ENCODE peak calls at places on chromosomes 16 and 17, in six cellular contexts. One of them, this sample, is unnamed.
A peak's percentile ranks its signal among the peaks of the same experiment; 100 is the strongest.

GRCh38 chr16:47660540-47660939 is 199.4 kb downstream of the PHKB start:
- DNase-seq in breast epithelium: no peak
- DNase-seq in endothelial cell of umbilical vein: no peak
- DNase-seq in vagina: no peak
- DNase-seq in HL-60: peak; percentile 3
- DNase-seq in K562: no peak
- DNase-seq in this sample: no peak

GRCh38 chr16:90010676-90011075 is 8.6 kb downstream of the DBNDD1 start:
- DNase-seq in breast epithelium: no peak
- DNase-seq in endothelial cell of umbilical vein: no peak
- DNase-seq in vagina: no peak
- DNase-seq in HL-60: no peak
- DNase-seq in K562: no peak
- DNase-seq in this sample: no peak

GRCh38 chr16:8055761-8056160 is 534.5 kb downstream of the TMEM114 start:
- DNase-seq in breast epithelium: no peak
- DNase-seq in endothelial cell of umbilical vein: no peak
- DNase-seq in vagina: no peak
- DNase-seq in HL-60: no peak
- DNase-seq in K562: no peak
- DNase-seq in this sample: no peak

GRCh38 chr17:30363715-30364202 is 15.0 kb upstream of the CPD start:
- DNase-seq in breast epithelium: peak; percentile 69
- DNase-seq in endothelial cell of umbilical vein: no peak
- DNase-seq in vagina: no peak
- DNase-seq in HL-60: peak; percentile 97
- DNase-seq in K562: no peak
- DNase-seq in this sample: no peak

GRCh38 chr16:4272114-4272954 is 489 bp downstream of the TFAP4 start:
- DNase-seq in breast epithelium: peak; percentile 26
- DNase-seq in endothelial cell of umbilical vein: peak; percentile 41
- DNase-seq in vagina: no peak
- DNase-seq in HL-60: peak; percentile 79
- DNase-seq in K562: peak; percentile 59
- DNase-seq in this sample: peak; percentile 43

GRCh38 chr17:29927546-29927945 is 2.5 kb downstream of the SSH2 start:
- DNase-seq in breast epithelium: no peak
- DNase-seq in endothelial cell of umbilical vein: peak; percentile 86
- DNase-seq in vagina: no peak
- DNase-seq in HL-60: no peak
- DNase-seq in K562: no peak
- DNase-seq in this sample: no peak

GRCh38 chr16:27720731-27721547 is 171.0 kb downstream of the KATNIP start:
- DNase-seq in breast epithelium: no peak
- DNase-seq in endothelial cell of umbilical vein: no peak
- DNase-seq in vagina: no peak
- DNase-seq in HL-60: no peak
- DNase-seq in K562: no peak
- DNase-seq in this sample: no peak

GRCh38 chr17:72462814-72463213 is 342.0 kb downstream of the SOX9 start:
- DNase-seq in breast epithelium: no peak
- DNase-seq in endothelial cell of umbilical vein: no peak
- DNase-seq in vagina: no peak
- DNase-seq in HL-60: no peak
- DNase-seq in K562: no peak
- DNase-seq in this sample: no peak

GRCh38 chr16:80618862-80619648 is 78.3 kb downstream of the DYNLRB2 start:
- DNase-seq in breast epithelium: no peak
- DNase-seq in endothelial cell of umbilical vein: no peak
- DNase-seq in vagina: peak; percentile 47
- DNase-seq in HL-60: no peak
- DNase-seq in K562: no peak
- DNase-seq in this sample: no peak

GRCh38 chr16:6605490-6605889 is 727.2 kb upstream of the RBFOX1 start:
- DNase-seq in breast epithelium: no peak
- DNase-seq in endothelial cell of umbilical vein: no peak
- DNase-seq in vagina: no peak
- DNase-seq in HL-60: no peak
- DNase-seq in K562: no peak
- DNase-seq in this sample: peak; percentile 80

GRCh38 chr17:55383771-55384679 is 37.6 kb downstream of the MMD start:
- DNase-seq in breast epithelium: no peak
- DNase-seq in endothelial cell of umbilical vein: no peak
- DNase-seq in vagina: no peak
- DNase-seq in HL-60: no peak
- DNase-seq in K562: no peak
- DNase-seq in this sample: no peak

GRCh38 chr16:75254359-75254837 is 3.0 kb upstream of the BCAR1 start:
- DNase-seq in breast epithelium: peak; percentile 68
- DNase-seq in endothelial cell of umbilical vein: peak; percentile 67
- DNase-seq in vagina: no peak
- DNase-seq in HL-60: no peak
- DNase-seq in K562: no peak
- DNase-seq in this sample: no peak

GRCh38 chr17:46979023-46979870 is at the start of gene RPRML:
- DNase-seq in breast epithelium: no peak
- DNase-seq in endothelial cell of umbilical vein: peak; percentile 44
- DNase-seq in vagina: no peak
- DNase-seq in HL-60: no peak
- DNase-seq in K562: peak; percentile 34
- DNase-seq in this sample: no peak

GRCh38 chr17:17752822-17753448 is 71.7 kb downstream of the RAI1 start:
- DNase-seq in breast epithelium: peak; percentile 72
- DNase-seq in endothelial cell of umbilical vein: peak; percentile 28
- DNase-seq in vagina: no peak
- DNase-seq in HL-60: no peak
- DNase-seq in K562: no peak
- DNase-seq in this sample: no peak

GRCh38 chr17:35788504-35788998 is 6.9 kb downstream of the MMP28 start:
- DNase-seq in breast epithelium: no peak
- DNase-seq in endothelial cell of umbilical vein: no peak
- DNase-seq in vagina: no peak
- DNase-seq in HL-60: no peak
- DNase-seq in K562: no peak
- DNase-seq in this sample: no peak

GRCh38 chr16:88705076-88705684 is 1.0 kb downstream of the RNF166 start:
- DNase-seq in breast epithelium: no peak
- DNase-seq in endothelial cell of umbilical vein: peak; percentile 22
- DNase-seq in vagina: no peak
- DNase-seq in HL-60: peak; percentile 42
- DNase-seq in K562: no peak
- DNase-seq in this sample: no peak

GRCh38 chr17:4485676-4486646 is 12.7 kb upstream of the SPNS2 start:
- DNase-seq in breast epithelium: no peak
- DNase-seq in endothelial cell of umbilical vein: no peak
- DNase-seq in vagina: no peak
- DNase-seq in HL-60: no peak
- DNase-seq in K562: no peak
- DNase-seq in this sample: no peak

GRCh38 chr16:84897911-84898377 is 78.2 kb downstream of the CRISPLD2 start:
- DNase-seq in breast epithelium: no peak
- DNase-seq in endothelial cell of umbilical vein: no peak
- DNase-seq in vagina: no peak
- DNase-seq in HL-60: peak; percentile 81
- DNase-seq in K562: no peak
- DNase-seq in this sample: no peak

GRCh38 chr16:86668136-86668535 is 89.8 kb downstream of the FOXL1 start:
- DNase-seq in breast epithelium: no peak
- DNase-seq in endothelial cell of umbilical vein: peak; percentile 76
- DNase-seq in vagina: no peak
- DNase-seq in HL-60: no peak
- DNase-seq in K562: no peak
- DNase-seq in this sample: no peak

GRCh38 chr17:82213251-82214011 is 789 bp upstream of the CCDC57 start:
- DNase-seq in breast epithelium: no peak
- DNase-seq in endothelial cell of umbilical vein: peak; percentile 45
- DNase-seq in vagina: no peak
- DNase-seq in HL-60: no peak
- DNase-seq in K562: peak; percentile 61
- DNase-seq in this sample: no peak

GRCh38 chr17:45246861-45247428 is 14.9 kb downstream of the SPATA32 start:
- DNase-seq in breast epithelium: no peak
- DNase-seq in endothelial cell of umbilical vein: peak; percentile 34
- DNase-seq in vagina: no peak
- DNase-seq in HL-60: peak; percentile 30
- DNase-seq in K562: peak; percentile 57
- DNase-seq in this sample: no peak

GRCh38 chr17:1058423-1059130 is 61.6 kb downstream of the TIMM22 start:
- DNase-seq in breast epithelium: no peak
- DNase-seq in endothelial cell of umbilical vein: peak; percentile 65
- DNase-seq in vagina: no peak
- DNase-seq in HL-60: peak; percentile 41
- DNase-seq in K562: peak; percentile 58
- DNase-seq in this sample: no peak

GRCh38 chr17:21545051-21545450 is 147.3 kb upstream of the KCNJ18 start:
- DNase-seq in breast epithelium: no peak
- DNase-seq in endothelial cell of umbilical vein: no peak
- DNase-seq in vagina: no peak
- DNase-seq in HL-60: peak; percentile 25
- DNase-seq in K562: no peak
- DNase-seq in this sample: no peak

GRCh38 chr16:58236231-58236690 is 38.4 kb upstream of the CSNK2A2 start:
- DNase-seq in breast epithelium: peak; percentile 46
- DNase-seq in endothelial cell of umbilical vein: peak; percentile 57
- DNase-seq in vagina: no peak
- DNase-seq in HL-60: peak; percentile 55
- DNase-seq in K562: peak; percentile 88
- DNase-seq in this sample: peak; percentile 59

GRCh38 chr17:28717578-28718316 is at the start of gene RAB34:
- DNase-seq in breast epithelium: peak; percentile 76
- DNase-seq in endothelial cell of umbilical vein: peak; percentile 60
- DNase-seq in vagina: no peak
- DNase-seq in HL-60: no peak
- DNase-seq in K562: no peak
- DNase-seq in this sample: peak; percentile 67

DNA sequence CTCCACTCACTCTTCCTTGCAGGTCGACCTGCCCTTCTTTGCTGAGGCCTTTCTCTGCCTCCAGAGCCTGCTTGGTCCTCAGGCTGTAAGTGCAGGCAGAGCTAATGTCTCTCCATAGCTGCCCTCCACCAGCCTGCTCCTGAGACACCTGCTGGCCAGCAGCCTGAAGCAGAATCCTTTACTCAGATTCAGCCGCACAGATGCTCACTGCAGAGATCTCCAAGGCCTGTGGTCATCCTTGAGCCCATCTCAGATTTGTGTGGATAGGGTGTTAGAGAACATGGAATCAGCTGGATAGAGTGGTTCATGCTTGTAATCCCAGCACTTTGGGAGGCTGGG is 11.5 kb downstream of the DEXI start:
- DNase-seq in breast epithelium: no peak
- DNase-seq in endothelial cell of umbilical vein: no peak
- DNase-seq in vagina: no peak
- DNase-seq in HL-60: no peak
- DNase-seq in K562: no peak
- DNase-seq in this sample: no peak
- H3K27ac ChIP-seq in breast epithelium: no peak overlapping the region
- H3K27ac ChIP-seq in endothelial cell of umbilical vein: no peak overlapping the region
- H3K27ac ChIP-seq in vagina: no peak overlapping the region
- H3K27ac ChIP-seq in HL-60: no peak overlapping the region
- H3K27ac ChIP-seq in K562: no peak overlapping the region
- H3K27ac ChIP-seq in this sample: no peak overlapping the region

GRCh38 chr17:75411328-75412067 is 6.0 kb upstream of the GRB2 start:
- DNase-seq in breast epithelium: no peak
- DNase-seq in endothelial cell of umbilical vein: no peak
- DNase-seq in vagina: no peak
- DNase-seq in HL-60: peak; percentile 62
- DNase-seq in K562: no peak
- DNase-seq in this sample: no peak

GRCh38 chr17:75416006-75416405 is 10.5 kb upstream of the GRB2 start:
- DNase-seq in breast epithelium: no peak
- DNase-seq in endothelial cell of umbilical vein: no peak
- DNase-seq in vagina: no peak
- DNase-seq in HL-60: no peak
- DNase-seq in K562: no peak
- DNase-seq in this sample: no peak

GRCh38 chr17:75414488-75414887 is 9.0 kb upstream of the GRB2 start:
- DNase-seq in breast epithelium: no peak
- DNase-seq in endothelial cell of umbilical vein: no peak
- DNase-seq in vagina: no peak
- DNase-seq in HL-60: no peak
- DNase-seq in K562: no peak
- DNase-seq in this sample: no peak

GRCh38 chr17:75410141-75410540 is 4.7 kb upstream of the GRB2 start:
- DNase-seq in breast epithelium: no peak
- DNase-seq in endothelial cell of umbilical vein: no peak
- DNase-seq in vagina: no peak
- DNase-seq in HL-60: no peak
- DNase-seq in K562: no peak
- DNase-seq in this sample: no peak

DNA sequence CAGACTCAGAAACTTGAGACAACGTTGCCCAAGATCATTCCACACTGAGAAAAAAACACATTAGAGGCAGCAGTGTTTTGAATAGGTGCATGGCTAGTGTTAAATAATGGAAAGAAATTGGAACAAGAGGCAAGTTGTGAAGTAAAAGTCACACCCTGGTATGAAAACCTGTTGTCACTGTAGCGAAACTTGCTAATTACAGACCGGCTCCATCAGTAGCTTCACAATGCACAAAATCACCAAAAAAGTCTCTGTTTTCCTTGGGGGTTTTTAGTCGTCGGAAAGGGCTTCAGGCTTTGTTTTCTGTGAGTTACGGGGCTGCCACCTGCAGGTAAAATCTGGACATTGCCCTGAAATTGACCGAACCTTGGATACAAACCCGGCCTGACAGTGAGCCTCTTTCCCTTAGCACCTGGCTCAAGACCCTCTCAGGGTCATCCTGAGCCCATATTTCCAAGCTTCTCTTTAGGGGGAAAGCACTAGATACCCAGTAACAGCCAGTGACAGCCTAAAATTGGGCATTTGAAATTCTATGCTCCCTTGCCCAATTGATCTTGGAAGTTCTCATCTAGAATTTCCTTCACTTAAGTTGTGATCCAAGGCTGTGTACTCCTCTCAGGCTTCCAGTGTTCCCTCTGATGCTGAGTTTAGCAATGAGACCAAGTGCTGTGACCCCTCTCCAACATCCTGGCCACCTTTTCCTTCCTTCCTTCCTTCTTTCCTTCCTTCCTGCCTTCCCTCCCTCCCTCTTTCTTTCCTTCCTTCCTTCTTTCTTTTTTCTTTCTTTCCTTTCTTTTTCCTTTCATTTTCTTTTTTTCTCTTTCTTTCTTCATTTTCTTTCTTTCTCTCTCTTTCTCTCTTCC is 7.2 kb upstream of the GRB2 start:
- DNase-seq in breast epithelium: peak; percentile 57
- DNase-seq in endothelial cell of umbilical vein: peak; percentile 74
- DNase-seq in vagina: no peak
- DNase-seq in HL-60: peak; percentile 72
- DNase-seq in K562: peak; percentile 75
- DNase-seq in this sample: peak; percentile 38
- TF ChIP-seq CTCF in breast epithelium: peak; percentile 60
- TF ChIP-seq CTCF in endothelial cell of umbilical vein: peak; percentile 72
- TF ChIP-seq CTCF in vagina: peak; percentile 75
- TF ChIP-seq CTCF in HL-60: peak; percentile 50
- TF ChIP-seq CTCF in K562: peak; percentile 88
- TF ChIP-seq CTCF in this sample: peak; percentile 28

GRCh38 chr17:57090560-57091185 is 5.6 kb downstream of the AKAP1 start:
- DNase-seq in breast epithelium: no peak
- DNase-seq in endothelial cell of umbilical vein: no peak
- DNase-seq in vagina: no peak
- DNase-seq in HL-60: peak; percentile 40
- DNase-seq in K562: no peak
- DNase-seq in this sample: no peak
- TF ChIP-seq POLR2AphosphoS5 in breast epithelium: no peak
- TF ChIP-seq POLR2AphosphoS5 in endothelial cell of umbilical vein: no peak
- TF ChIP-seq POLR2AphosphoS5 in vagina: no peak
- TF ChIP-seq POLR2AphosphoS5 in HL-60: no peak
- TF ChIP-seq POLR2AphosphoS5 in K562: no peak
- TF ChIP-seq POLR2AphosphoS5 in this sample: no peak

GRCh38 chr17:63431618-63431938 is 14.5 kb downstream of the CYB561 start:
- DNase-seq in breast epithelium: no peak
- DNase-seq in endothelial cell of umbilical vein: no peak
- DNase-seq in vagina: no peak
- DNase-seq in HL-60: no peak
- DNase-seq in K562: no peak
- DNase-seq in this sample: no peak
- H3K27ac ChIP-seq in breast epithelium: peak overlapping the region; percentile 52
- H3K27ac ChIP-seq in endothelial cell of umbilical vein: no peak overlapping the region
- H3K27ac ChIP-seq in vagina: peak overlapping the region; percentile 69
- H3K27ac ChIP-seq in HL-60: no peak overlapping the region
- H3K27ac ChIP-seq in K562: peak overlapping the region; percentile 80
- H3K27ac ChIP-seq in this sample: peak overlapping the region; percentile 90

This sample was measured in prostate gland.